ENCODE peak calls at places on chromosomes 12 and 14, in four cellular contexts. U is RWPE1, K is A673, S is AG09309. I is an unnamed sample.
A peak's percentile ranks its signal among the peaks of the same experiment; 100 is the strongest.

GRCh38 chr12:47878918-47879481 is 25.8 kb downstream of the VDR start:
- DNase-seq in U (no peak), K (no peak), S (no peak), I (no peak)

GRCh38 chr12:64814432-64814831 is 10.0 kb upstream of the TBC1D30 start:
- DNase-seq in U (no peak), K (peak; percentile 45), S (no peak), I (peak; percentile 38)

GRCh38 chr12:94545937-94546771 is 86.5 kb upstream of the CEP83 start:
- DNase-seq in U (peak; percentile 51), K (peak; percentile 40), S (peak; percentile 24), I (peak; percentile 67)

GRCh38 chr12:108457734-108458361 is 57.2 kb upstream of the FICD start:
- DNase-seq in U (no peak), K (no peak), S (no peak), I (peak; percentile 27)

GRCh38 chr12:49342914-49343731 is 3.6 kb upstream of the DNAJC22 start:
- DNase-seq in U (no peak), K (no peak), S (no peak), I (no peak)

GRCh38 chr12:117855165-117855564 is 113.6 kb downstream of the KSR2 start:
- DNase-seq in U (no peak), K (no peak), S (no peak), I (no peak)

GRCh38 chr14:28294834-28295440 is 471.6 kb upstream of the FOXG1 start:
- DNase-seq in U (no peak), K (peak; percentile 52), S (no peak), I (peak; percentile 75)

GRCh38 chr12:6632026-6632978 is 3.5 kb downstream of the LPAR5 start:
- DNase-seq in U (peak; percentile 28), K (peak; percentile 54), S (no peak), I (no peak)

GRCh38 chr12:105876426-105876927 is 262.3 kb downstream of the NUAK1 start:
- DNase-seq in U (no peak), K (no peak), S (no peak), I (no peak)

GRCh38 chr14:25006961-25007795 is 42.8 kb downstream of the STXBP6 start:
- DNase-seq in U (peak; percentile 46), K (peak; percentile 67), S (peak; percentile 68), I (no peak)

GRCh38 chr14:20801726-20802125 is 918 bp downstream of the RNASE1 start:
- DNase-seq in U (no peak), K (no peak), S (no peak), I (peak; percentile 17)

GRCh38 chr14:68195126-68195525 is 375.5 kb downstream of the RAD51B start:
- DNase-seq in U (no peak), K (no peak), S (no peak), I (no peak)

GRCh38 chr12:42474391-42474790 is 115.2 kb downstream of the PRICKLE1 start:
- DNase-seq in U (peak; percentile 93), K (no peak), S (no peak), I (peak; percentile 57)

GRCh38 chr12:104177663-104178501 is 37.7 kb upstream of the TXNRD1 start:
- DNase-seq in U (peak; percentile 64), K (peak; percentile 20), S (peak; percentile 99), I (peak; percentile 96)

GRCh38 chr12:131671871-131672270 is 39.0 kb upstream of the SFSWAP start:
- DNase-seq in U (no peak), K (no peak), S (no peak), I (no peak)

GRCh38 chr14:65815127-65815526 is 402.6 kb downstream of the FUT8 start:
- DNase-seq in U (no peak), K (no peak), S (no peak), I (no peak)

GRCh38 chr14:32078794-32079663 is 1.9 kb downstream of the ARHGAP5 start:
- DNase-seq in U (peak; percentile 17), K (no peak), S (no peak), I (peak; percentile 46)

GRCh38 chr14:77000340-77001235 is 27.9 kb downstream of the IRF2BPL start:
- DNase-seq in U (no peak), K (peak; percentile 40), S (no peak), I (no peak)